ENCODE peak calls at places on chromosome 14, in seven cellular contexts. One of them, this sample, is unnamed.

GRCh38 chr14:100106260-100106659 is 41.0 kb downstream of the EVL start:
- DNase-seq in ELF-1: no peak
- DNase-seq in choroid plexus epithelial cell: no peak
- DNase-seq in lung: no peak
- DNase-seq in T-helper 1 cell: peak; percentile 58
- DNase-seq in activated CD4-positive, CD25-positive, alpha-beta regulatory T cell treated with anti-CD3 and anti-CD28 coated beads, Interleukin-2, amount 50 U/mL, for 72 hours: no peak
- DNase-seq in breast epithelium: no peak
- DNase-seq in this sample: no peak

GRCh38 chr14:100907240-100907639 is 3.7 kb upstream of the RTL1 start:
- DNase-seq in ELF-1: no peak
- DNase-seq in choroid plexus epithelial cell: no peak
- DNase-seq in lung: no peak
- DNase-seq in T-helper 1 cell: no peak
- DNase-seq in activated CD4-positive, CD25-positive, alpha-beta regulatory T cell treated with anti-CD3 and anti-CD28 coated beads, Interleukin-2, amount 50 U/mL, for 72 hours: no peak
- DNase-seq in breast epithelium: no peak
- DNase-seq in this sample: no peak

GRCh38 chr14:38103542-38104225 is 104.0 kb upstream of the SSTR1 start:
- DNase-seq in ELF-1: no peak
- DNase-seq in choroid plexus epithelial cell: no peak
- DNase-seq in lung: no peak
- DNase-seq in T-helper 1 cell: no peak
- DNase-seq in activated CD4-positive, CD25-positive, alpha-beta regulatory T cell treated with anti-CD3 and anti-CD28 coated beads, Interleukin-2, amount 50 U/mL, for 72 hours: no peak
- DNase-seq in breast epithelium: no peak
- DNase-seq in this sample: no peak

GRCh38 chr14:74085047-74085637 is 386 bp downstream of the LIN52 start:
- DNase-seq in ELF-1: peak; percentile 70
- DNase-seq in choroid plexus epithelial cell: peak; percentile 51
- DNase-seq in lung: no peak
- DNase-seq in T-helper 1 cell: no peak
- DNase-seq in activated CD4-positive, CD25-positive, alpha-beta regulatory T cell treated with anti-CD3 and anti-CD28 coated beads, Interleukin-2, amount 50 U/mL, for 72 hours: peak; percentile 38
- DNase-seq in breast epithelium: peak; percentile 23
- DNase-seq in this sample: no peak

GRCh38 chr14:76966535-76966934 is 62.0 kb downstream of the IRF2BPL start:
- DNase-seq in ELF-1: no peak
- DNase-seq in choroid plexus epithelial cell: no peak
- DNase-seq in lung: no peak
- DNase-seq in T-helper 1 cell: no peak
- DNase-seq in activated CD4-positive, CD25-positive, alpha-beta regulatory T cell treated with anti-CD3 and anti-CD28 coated beads, Interleukin-2, amount 50 U/mL, for 72 hours: no peak
- DNase-seq in breast epithelium: no peak
- DNase-seq in this sample: no peak

GRCh38 chr14:77908847-77909246 is 108.9 kb downstream of the ADCK1 start:
- DNase-seq in ELF-1: no peak
- DNase-seq in choroid plexus epithelial cell: no peak
- DNase-seq in lung: no peak
- DNase-seq in T-helper 1 cell: no peak
- DNase-seq in activated CD4-positive, CD25-positive, alpha-beta regulatory T cell treated with anti-CD3 and anti-CD28 coated beads, Interleukin-2, amount 50 U/mL, for 72 hours: no peak
- DNase-seq in breast epithelium: no peak
- DNase-seq in this sample: no peak

GRCh38 chr14:36317650-36318049 is 2.8 kb downstream of the MBIP start:
- DNase-seq in ELF-1: no peak
- DNase-seq in choroid plexus epithelial cell: no peak
- DNase-seq in lung: no peak
- DNase-seq in T-helper 1 cell: no peak
- DNase-seq in activated CD4-positive, CD25-positive, alpha-beta regulatory T cell treated with anti-CD3 and anti-CD28 coated beads, Interleukin-2, amount 50 U/mL, for 72 hours: no peak
- DNase-seq in breast epithelium: no peak
- DNase-seq in this sample: no peak

GRCh38 chr14:65219353-65219752 is 117.0 kb upstream of the MAX start:
- DNase-seq in ELF-1: no peak
- DNase-seq in choroid plexus epithelial cell: no peak
- DNase-seq in lung: no peak
- DNase-seq in T-helper 1 cell: no peak
- DNase-seq in activated CD4-positive, CD25-positive, alpha-beta regulatory T cell treated with anti-CD3 and anti-CD28 coated beads, Interleukin-2, amount 50 U/mL, for 72 hours: no peak
- DNase-seq in breast epithelium: no peak
- DNase-seq in this sample: no peak

GRCh38 chr14:57979376-57980048 is 113.6 kb upstream of the SLC35F4 start:
- DNase-seq in ELF-1: no peak
- DNase-seq in choroid plexus epithelial cell: no peak
- DNase-seq in lung: no peak
- DNase-seq in T-helper 1 cell: no peak
- DNase-seq in activated CD4-positive, CD25-positive, alpha-beta regulatory T cell treated with anti-CD3 and anti-CD28 coated beads, Interleukin-2, amount 50 U/mL, for 72 hours: no peak
- DNase-seq in breast epithelium: no peak
- DNase-seq in this sample: no peak

GRCh38 chr14:104186575-104186974 is 48.2 kb downstream of the KIF26A start:
- DNase-seq in ELF-1: no peak
- DNase-seq in choroid plexus epithelial cell: peak; percentile 5
- DNase-seq in lung: no peak
- DNase-seq in T-helper 1 cell: no peak
- DNase-seq in activated CD4-positive, CD25-positive, alpha-beta regulatory T cell treated with anti-CD3 and anti-CD28 coated beads, Interleukin-2, amount 50 U/mL, for 72 hours: no peak
- DNase-seq in breast epithelium: no peak
- DNase-seq in this sample: no peak

GRCh38 chr14:57391609-57392195 is 1.3 kb downstream of the NAA30 start:
- DNase-seq in ELF-1: no peak
- DNase-seq in choroid plexus epithelial cell: no peak
- DNase-seq in lung: no peak
- DNase-seq in T-helper 1 cell: no peak
- DNase-seq in activated CD4-positive, CD25-positive, alpha-beta regulatory T cell treated with anti-CD3 and anti-CD28 coated beads, Interleukin-2, amount 50 U/mL, for 72 hours: no peak
- DNase-seq in breast epithelium: no peak
- DNase-seq in this sample: no peak

GRCh38 chr14:74856366-74856765 is 19.6 kb downstream of the PROX2 start:
- DNase-seq in ELF-1: no peak
- DNase-seq in choroid plexus epithelial cell: no peak
- DNase-seq in lung: no peak
- DNase-seq in T-helper 1 cell: no peak
- DNase-seq in activated CD4-positive, CD25-positive, alpha-beta regulatory T cell treated with anti-CD3 and anti-CD28 coated beads, Interleukin-2, amount 50 U/mL, for 72 hours: no peak
- DNase-seq in breast epithelium: no peak
- DNase-seq in this sample: no peak

GRCh38 chr14:45426685-45427282 is 173.8 kb upstream of the MIS18BP1 start:
- DNase-seq in ELF-1: peak; percentile 15
- DNase-seq in choroid plexus epithelial cell: peak; percentile 65
- DNase-seq in lung: no peak
- DNase-seq in T-helper 1 cell: no peak
- DNase-seq in activated CD4-positive, CD25-positive, alpha-beta regulatory T cell treated with anti-CD3 and anti-CD28 coated beads, Interleukin-2, amount 50 U/mL, for 72 hours: no peak
- DNase-seq in breast epithelium: no peak
- DNase-seq in this sample: peak; percentile 23

GRCh38 chr14:101595887-101596721 is 34.8 kb downstream of the DIO3 start:
- DNase-seq in ELF-1: no peak
- DNase-seq in choroid plexus epithelial cell: no peak
- DNase-seq in lung: no peak
- DNase-seq in T-helper 1 cell: no peak
- DNase-seq in activated CD4-positive, CD25-positive, alpha-beta regulatory T cell treated with anti-CD3 and anti-CD28 coated beads, Interleukin-2, amount 50 U/mL, for 72 hours: peak; percentile 40
- DNase-seq in breast epithelium: no peak
- DNase-seq in this sample: no peak

GRCh38 chr14:96481731-96482314 is 20.4 kb upstream of the PAPOLA start:
- DNase-seq in ELF-1: no peak
- DNase-seq in choroid plexus epithelial cell: no peak
- DNase-seq in lung: no peak
- DNase-seq in T-helper 1 cell: no peak
- DNase-seq in activated CD4-positive, CD25-positive, alpha-beta regulatory T cell treated with anti-CD3 and anti-CD28 coated beads, Interleukin-2, amount 50 U/mL, for 72 hours: no peak
- DNase-seq in breast epithelium: no peak
- DNase-seq in this sample: no peak

GRCh38 chr14:83594874-83595273 is 1935.1 kb upstream of the FLRT2 start:
- DNase-seq in ELF-1: no peak
- DNase-seq in choroid plexus epithelial cell: no peak
- DNase-seq in lung: no peak
- DNase-seq in T-helper 1 cell: no peak
- DNase-seq in activated CD4-positive, CD25-positive, alpha-beta regulatory T cell treated with anti-CD3 and anti-CD28 coated beads, Interleukin-2, amount 50 U/mL, for 72 hours: no peak
- DNase-seq in breast epithelium: no peak
- DNase-seq in this sample: no peak

GRCh38 chr14:74302160-74302628 is 540 bp downstream of the ABCD4 start:
- DNase-seq in ELF-1: no peak
- DNase-seq in choroid plexus epithelial cell: peak; percentile 77
- DNase-seq in lung: no peak
- DNase-seq in T-helper 1 cell: no peak
- DNase-seq in activated CD4-positive, CD25-positive, alpha-beta regulatory T cell treated with anti-CD3 and anti-CD28 coated beads, Interleukin-2, amount 50 U/mL, for 72 hours: no peak
- DNase-seq in breast epithelium: no peak
- DNase-seq in this sample: peak; percentile 34

GRCh38 chr14:55973285-55973800 is 144.9 kb upstream of the PELI2 start:
- DNase-seq in ELF-1: no peak
- DNase-seq in choroid plexus epithelial cell: no peak
- DNase-seq in lung: no peak
- DNase-seq in T-helper 1 cell: no peak
- DNase-seq in activated CD4-positive, CD25-positive, alpha-beta regulatory T cell treated with anti-CD3 and anti-CD28 coated beads, Interleukin-2, amount 50 U/mL, for 72 hours: no peak
- DNase-seq in breast epithelium: no peak
- DNase-seq in this sample: no peak

GRCh38 chr14:93954900-93955891 is 21.2 kb downstream of the ASB2 start:
- DNase-seq in ELF-1: peak; percentile 32
- DNase-seq in choroid plexus epithelial cell: no peak
- DNase-seq in lung: no peak
- DNase-seq in T-helper 1 cell: peak; percentile 30
- DNase-seq in activated CD4-positive, CD25-positive, alpha-beta regulatory T cell treated with anti-CD3 and anti-CD28 coated beads, Interleukin-2, amount 50 U/mL, for 72 hours: peak; percentile 43
- DNase-seq in breast epithelium: no peak
- DNase-seq in this sample: no peak

GRCh38 chr14:104441275-104442106 is 138.1 kb upstream of the C14orf180 start:
- DNase-seq in ELF-1: no peak
- DNase-seq in choroid plexus epithelial cell: no peak
- DNase-seq in lung: peak; percentile 28
- DNase-seq in T-helper 1 cell: no peak
- DNase-seq in activated CD4-positive, CD25-positive, alpha-beta regulatory T cell treated with anti-CD3 and anti-CD28 coated beads, Interleukin-2, amount 50 U/mL, for 72 hours: peak; percentile 9
- DNase-seq in breast epithelium: peak; percentile 13
- DNase-seq in this sample: no peak

GRCh38 chr14:71606064-71606463 is 326.2 kb upstream of the RGS6 start:
- DNase-seq in ELF-1: no peak
- DNase-seq in choroid plexus epithelial cell: no peak
- DNase-seq in lung: no peak
- DNase-seq in T-helper 1 cell: no peak
- DNase-seq in activated CD4-positive, CD25-positive, alpha-beta regulatory T cell treated with anti-CD3 and anti-CD28 coated beads, Interleukin-2, amount 50 U/mL, for 72 hours: no peak
- DNase-seq in breast epithelium: no peak
- DNase-seq in this sample: no peak

GRCh38 chr14:89807151-89807550 is 147.4 kb downstream of the EFCAB11 start:
- DNase-seq in ELF-1: no peak
- DNase-seq in choroid plexus epithelial cell: no peak
- DNase-seq in lung: no peak
- DNase-seq in T-helper 1 cell: no peak
- DNase-seq in activated CD4-positive, CD25-positive, alpha-beta regulatory T cell treated with anti-CD3 and anti-CD28 coated beads, Interleukin-2, amount 50 U/mL, for 72 hours: no peak
- DNase-seq in breast epithelium: no peak
- DNase-seq in this sample: no peak

GRCh38 chr14:77912754-77913556 is 113.0 kb downstream of the ADCK1 start:
- DNase-seq in ELF-1: no peak
- DNase-seq in choroid plexus epithelial cell: no peak
- DNase-seq in lung: no peak
- DNase-seq in T-helper 1 cell: no peak
- DNase-seq in activated CD4-positive, CD25-positive, alpha-beta regulatory T cell treated with anti-CD3 and anti-CD28 coated beads, Interleukin-2, amount 50 U/mL, for 72 hours: no peak
- DNase-seq in breast epithelium: no peak
- DNase-seq in this sample: no peak

GRCh38 chr14:97946291-97946690 is 1149.1 kb downstream of the VRK1 start:
- DNase-seq in ELF-1: peak; percentile 5
- DNase-seq in choroid plexus epithelial cell: no peak
- DNase-seq in lung: no peak
- DNase-seq in T-helper 1 cell: no peak
- DNase-seq in activated CD4-positive, CD25-positive, alpha-beta regulatory T cell treated with anti-CD3 and anti-CD28 coated beads, Interleukin-2, amount 50 U/mL, for 72 hours: no peak
- DNase-seq in breast epithelium: no peak
- DNase-seq in this sample: no peak

GRCh38 chr14:99093532-99094517 is 178.2 kb downstream of the BCL11B start:
- DNase-seq in ELF-1: peak; percentile 70
- DNase-seq in choroid plexus epithelial cell: no peak
- DNase-seq in lung: no peak
- DNase-seq in T-helper 1 cell: no peak
- DNase-seq in activated CD4-positive, CD25-positive, alpha-beta regulatory T cell treated with anti-CD3 and anti-CD28 coated beads, Interleukin-2, amount 50 U/mL, for 72 hours: no peak
- DNase-seq in breast epithelium: no peak
- DNase-seq in this sample: no peak

GRCh38 chr14:65019944-65020566 is 33.4 kb downstream of the FNTB start:
- DNase-seq in ELF-1: peak; percentile 41
- DNase-seq in choroid plexus epithelial cell: peak; percentile 91
- DNase-seq in lung: no peak
- DNase-seq in T-helper 1 cell: no peak
- DNase-seq in activated CD4-positive, CD25-positive, alpha-beta regulatory T cell treated with anti-CD3 and anti-CD28 coated beads, Interleukin-2, amount 50 U/mL, for 72 hours: no peak
- DNase-seq in breast epithelium: no peak
- DNase-seq in this sample: peak; percentile 55

GRCh38 chr14:51604078-51604477 is 47.6 kb upstream of the FRMD6 start:
- DNase-seq in ELF-1: peak; percentile 23
- DNase-seq in choroid plexus epithelial cell: peak; percentile 92
- DNase-seq in lung: no peak
- DNase-seq in T-helper 1 cell: no peak
- DNase-seq in activated CD4-positive, CD25-positive, alpha-beta regulatory T cell treated with anti-CD3 and anti-CD28 coated beads, Interleukin-2, amount 50 U/mL, for 72 hours: no peak
- DNase-seq in breast epithelium: no peak
- DNase-seq in this sample: no peak

GRCh38 chr14:41824441-41824840 is 217.8 kb downstream of the LRFN5 start:
- DNase-seq in ELF-1: peak; percentile 3
- DNase-seq in choroid plexus epithelial cell: no peak
- DNase-seq in lung: no peak
- DNase-seq in T-helper 1 cell: no peak
- DNase-seq in activated CD4-positive, CD25-positive, alpha-beta regulatory T cell treated with anti-CD3 and anti-CD28 coated beads, Interleukin-2, amount 50 U/mL, for 72 hours: no peak
- DNase-seq in breast epithelium: no peak
- DNase-seq in this sample: no peak

GRCh38 chr14:52272375-52272774 is 4.9 kb downstream of the PTGDR start:
- DNase-seq in ELF-1: peak; percentile 17
- DNase-seq in choroid plexus epithelial cell: peak; percentile 68
- DNase-seq in lung: no peak
- DNase-seq in T-helper 1 cell: no peak
- DNase-seq in activated CD4-positive, CD25-positive, alpha-beta regulatory T cell treated with anti-CD3 and anti-CD28 coated beads, Interleukin-2, amount 50 U/mL, for 72 hours: no peak
- DNase-seq in breast epithelium: no peak
- DNase-seq in this sample: peak; percentile 30

GRCh38 chr14:101834387-101835165 is 73.1 kb downstream of the PPP2R5C start:
- DNase-seq in ELF-1: no peak
- DNase-seq in choroid plexus epithelial cell: peak; percentile 24
- DNase-seq in lung: no peak
- DNase-seq in T-helper 1 cell: no peak
- DNase-seq in activated CD4-positive, CD25-positive, alpha-beta regulatory T cell treated with anti-CD3 and anti-CD28 coated beads, Interleukin-2, amount 50 U/mL, for 72 hours: no peak
- DNase-seq in breast epithelium: no peak
- DNase-seq in this sample: no peak

GRCh38 chr14:51394391-51394790 is 154.3 kb downstream of the TMX1 start:
- DNase-seq in ELF-1: no peak
- DNase-seq in choroid plexus epithelial cell: peak; percentile 14
- DNase-seq in lung: no peak
- DNase-seq in T-helper 1 cell: no peak
- DNase-seq in activated CD4-positive, CD25-positive, alpha-beta regulatory T cell treated with anti-CD3 and anti-CD28 coated beads, Interleukin-2, amount 50 U/mL, for 72 hours: no peak
- DNase-seq in breast epithelium: no peak
- DNase-seq in this sample: no peak

GRCh38 chr14:68011629-68012028 is 192.1 kb downstream of the RAD51B start:
- DNase-seq in ELF-1: no peak
- DNase-seq in choroid plexus epithelial cell: peak; percentile 91
- DNase-seq in lung: no peak
- DNase-seq in T-helper 1 cell: no peak
- DNase-seq in activated CD4-positive, CD25-positive, alpha-beta regulatory T cell treated with anti-CD3 and anti-CD28 coated beads, Interleukin-2, amount 50 U/mL, for 72 hours: no peak
- DNase-seq in breast epithelium: no peak
- DNase-seq in this sample: no peak

GRCh38 chr14:61744239-61744638 is 18.0 kb upstream of the SNAPC1 start:
- DNase-seq in ELF-1: no peak
- DNase-seq in choroid plexus epithelial cell: peak; percentile 56
- DNase-seq in lung: no peak
- DNase-seq in T-helper 1 cell: no peak
- DNase-seq in activated CD4-positive, CD25-positive, alpha-beta regulatory T cell treated with anti-CD3 and anti-CD28 coated beads, Interleukin-2, amount 50 U/mL, for 72 hours: no peak
- DNase-seq in breast epithelium: no peak
- DNase-seq in this sample: no peak

GRCh38 chr14:80358112-80358511 is 146.8 kb upstream of the DIO2 start:
- DNase-seq in ELF-1: no peak
- DNase-seq in choroid plexus epithelial cell: peak; percentile 19
- DNase-seq in lung: no peak
- DNase-seq in T-helper 1 cell: no peak
- DNase-seq in activated CD4-positive, CD25-positive, alpha-beta regulatory T cell treated with anti-CD3 and anti-CD28 coated beads, Interleukin-2, amount 50 U/mL, for 72 hours: no peak
- DNase-seq in breast epithelium: no peak
- DNase-seq in this sample: no peak

GRCh38 chr14:21940887-21941855 is 267.6 kb upstream of the OR4E1 start:
- DNase-seq in ELF-1: peak; percentile 8
- DNase-seq in choroid plexus epithelial cell: peak; percentile 27
- DNase-seq in lung: no peak
- DNase-seq in T-helper 1 cell: no peak
- DNase-seq in activated CD4-positive, CD25-positive, alpha-beta regulatory T cell treated with anti-CD3 and anti-CD28 coated beads, Interleukin-2, amount 50 U/mL, for 72 hours: no peak
- DNase-seq in breast epithelium: no peak
- DNase-seq in this sample: peak; percentile 29

GRCh38 chr14:74963705-74964271 is 8.4 kb upstream of the PGF start:
- DNase-seq in ELF-1: no peak
- DNase-seq in choroid plexus epithelial cell: peak; percentile 84
- DNase-seq in lung: no peak
- DNase-seq in T-helper 1 cell: no peak
- DNase-seq in activated CD4-positive, CD25-positive, alpha-beta regulatory T cell treated with anti-CD3 and anti-CD28 coated beads, Interleukin-2, amount 50 U/mL, for 72 hours: no peak
- DNase-seq in breast epithelium: peak; percentile 66
- DNase-seq in this sample: no peak